ENCODE peak calls at places on chromosome 19, in six cellular contexts. K is stimulated activated CD4-positive, alpha-beta T cell treated with anti-CD3 and anti-CD28 coated beads, Interleukin-4, amount 100 ng/mL, for 24 hours; L is dorsolateral prefrontal cortex; P is mesenteric fat pad; W is omental fat pad; H is mucosa of gallbladder. M is an unnamed sample.

GRCh38 chr19:36115453-36116343 is at the start of gene TBCB:
- DNase-seq in W (peak), H (no peak), L (no peak), P (peak), K (peak), M (no peak)

GRCh38 chr19:37931941-37932655 is 25.1 kb downstream of the SIPA1L3 start:
- DNase-seq in H (peak), K (no peak), L (peak), P (peak), W (no peak), M (no peak)

GRCh38 chr19:33629826-33630375 is 8.1 kb downstream of the CHST8 start:
- DNase-seq in W (no peak), K (no peak), P (no peak), H (no peak), L (no peak), M (no peak)

GRCh38 chr19:14048439-14049153 is 13.3 kb downstream of the PALM3 start:
- DNase-seq in W (peak), K (peak), P (no peak), H (peak), L (no peak), M (peak)

GRCh38 chr19:40219721-40220276 is 1.6 kb upstream of the TTC9B start:
- DNase-seq in H (peak), K (no peak), W (no peak), P (no peak), L (peak), M (peak)

GRCh38 chr19:54521860-54522513 is 19.4 kb downstream of the LAIR2 start:
- DNase-seq in L (no peak), P (peak), H (no peak), K (no peak), W (no peak), M (no peak)

GRCh38 chr19:40165362-40165937 is 25.8 kb upstream of the MAP3K10 start:
- DNase-seq in W (no peak), K (peak), L (peak), P (no peak), H (peak), M (peak)

GRCh38 chr19:1063030-1063908 is 3.7 kb upstream of the ARHGAP45 start:
- DNase-seq in H (no peak), W (no peak), P (no peak), L (no peak), K (peak), M (peak)

GRCh38 chr19:58056861-58057260 is 2.2 kb upstream of the ZNF135 start:
- DNase-seq in P (no peak), W (no peak), H (no peak), L (no peak), K (no peak), M (no peak)

GRCh38 chr19:50975766-50976165 is 6.4 kb upstream of the KLK6 start:
- DNase-seq in L (no peak), P (no peak), K (no peak), H (peak), W (no peak), M (no peak)

GRCh38 chr19:2037676-2038255 is 13.3 kb downstream of the MKNK2 start:
- DNase-seq in H (no peak), K (no peak), P (no peak), W (no peak), L (no peak), M (no peak)

GRCh38 chr19:3292958-3293529 is 68.6 kb downstream of the CELF5 start:
- DNase-seq in H (no peak), W (no peak), P (no peak), L (no peak), K (no peak), M (no peak)

GRCh38 chr19:42295831-42296525 is 6.0 kb upstream of the PRR19 start:
- DNase-seq in L (peak), W (peak), H (peak), K (peak), P (no peak), M (peak)

GRCh38 chr19:863305-863620 is 3.8 kb downstream of the CFD start:
- DNase-seq in L (no peak), W (no peak), P (no peak), K (no peak), H (no peak), M (no peak)

GRCh38 chr19:41997121-41997850 is 3.3 kb upstream of the ATP1A3 start:
- DNase-seq in K (peak), L (peak), W (no peak), H (peak), P (no peak), M (peak)

GRCh38 chr19:12689012-12689411 is 1.2 kb downstream of the GNG14 start:
- DNase-seq in H (no peak), K (no peak), L (no peak), W (no peak), P (no peak), M (no peak)

GRCh38 chr19:23481043-23481442 is 85.8 kb upstream of the ZNF91 start:
- DNase-seq in P (no peak), H (peak), K (no peak), L (no peak), W (no peak), M (no peak)

GRCh38 chr19:4521170-4521887 is 3.0 kb upstream of the PLIN4 start:
- DNase-seq in K (no peak), P (no peak), L (no peak), H (no peak), W (no peak), M (no peak)

GRCh38 chr19:55082023-55082851 is 6.6 kb downstream of the EPS8L1 start:
- DNase-seq in W (no peak), L (no peak), P (no peak), H (no peak), K (peak), M (peak)

GRCh38 chr19:33416307-33417215 is 43.1 kb downstream of the CEBPG start:
- DNase-seq in W (peak), P (no peak), H (peak), L (peak), K (peak), M (peak)

GRCh38 chr19:33161201-33161600 is 29.3 kb downstream of the WDR88 start:
- DNase-seq in H (no peak), P (no peak), L (no peak), W (no peak), K (no peak), M (no peak)

GRCh38 chr19:53511357-53511756 is 26.6 kb upstream of the ZNF331 start:
- DNase-seq in K (no peak), L (no peak), W (no peak), H (no peak), P (no peak), M (no peak)

GRCh38 chr19:39470724-39471339 is 9.8 kb upstream of the TIMM50 start:
- DNase-seq in W (no peak), H (no peak), P (no peak), L (no peak), K (no peak), M (no peak)

GRCh38 chr19:9981406-9982260 is 28.7 kb downstream of the COL5A3 start:
- DNase-seq in L (no peak), P (no peak), W (no peak), K (no peak), H (no peak), M (no peak)

GRCh38 chr19:34131100-34131499 is 41.2 kb upstream of the LSM14A start:
- DNase-seq in H (no peak), W (no peak), P (peak), L (no peak), K (no peak), M (no peak)

GRCh38 chr19:15869109-15869555 is 28.7 kb downstream of the CYP4F2 start:
- DNase-seq in P (no peak), K (peak), H (peak), L (peak), W (no peak), M (peak)

GRCh38 chr19:1757468-1758230 is 4.3 kb downstream of the ONECUT3 start:
- DNase-seq in H (no peak), P (no peak), W (no peak), K (no peak), L (no peak), M (no peak)

GRCh38 chr19:43769256-43769655 is 11.5 kb downstream of the KCNN4 start:
- DNase-seq in P (no peak), K (no peak), L (no peak), W (no peak), H (no peak), M (no peak)

GRCh38 chr19:44587863-44588752 is 25.3 kb upstream of the IGSF23 start:
- DNase-seq in L (no peak), P (no peak), W (no peak), H (no peak), K (peak), M (peak)

GRCh38 chr19:49489601-49490167 is 2.3 kb downstream of the RPL13A start:
- DNase-seq in W (no peak), P (no peak), H (no peak), L (no peak), K (peak), M (no peak)

M was measured in OCI-M1.